ENCODE peak calls at places on chromosomes 3 and 15, in four cellular contexts. K is AG10803, A is lower lobe of right lung, M is NCI-H2107. P is an unnamed sample.

GRCh38 chr3:169827712-169828111 is 15.0 kb upstream of the LRRC34 start:
- DNase-seq in K (no peak), M (no peak), A (no peak), P (no peak)

GRCh38 chr15:59283717-59284336 is 77.2 kb downstream of the LDHAL6B start:
- DNase-seq in K (no peak), M (no peak), A (no peak), P (no peak)

GRCh38 chr3:69967156-69967555 is 32.4 kb upstream of the SAMMSON start:
- DNase-seq in A (no peak), K (no peak), M (no peak), P (no peak)

GRCh38 chr3:141360888-141361598 is 7.3 kb upstream of the ZBTB38 start:
- DNase-seq in M (no peak), K (peak; percentile 85), A (no peak), P (peak; percentile 66)

GRCh38 chr3:132406587-132406986 is 10.7 kb upstream of the DNAJC13 start:
- DNase-seq in A (no peak), K (no peak), M (no peak), P (no peak)

GRCh38 chr15:91852741-91853500 is 587 bp upstream of the SLCO3A1 start:
- DNase-seq in K (peak; percentile 65), M (no peak), A (peak; percentile 91), P (peak; percentile 86)

GRCh38 chr3:154095832-154096421 is 25.3 kb upstream of the ARHGEF26 start:
- DNase-seq in A (no peak), K (peak; percentile 38), M (no peak), P (no peak)

GRCh38 chr3:172103724-172104123 is 64.3 kb downstream of the FNDC3B start:
- DNase-seq in M (no peak), A (no peak), K (peak; percentile 87), P (no peak)

GRCh38 chr15:101148166-101148880 is 103.5 kb downstream of the CHSY1 start:
- DNase-seq in K (no peak), A (peak; percentile 28), M (no peak), P (no peak)

GRCh38 chr15:101116681-101116976 is 135.2 kb downstream of the CHSY1 start:
- DNase-seq in M (no peak), K (no peak), A (no peak), P (no peak)

GRCh38 chr3:112794622-112795172 is 52.0 kb downstream of the CD200R1L start:
- DNase-seq in K (no peak), M (no peak), A (no peak), P (no peak)

GRCh38 chr15:79680721-79681120 is 216.1 kb downstream of the MTHFS start:
- DNase-seq in M (no peak), A (no peak), K (peak; percentile 68), P (no peak)

GRCh38 chr3:153052096-153052460 is 109.9 kb upstream of the RAP2B start:
- DNase-seq in K (peak; percentile 84), A (no peak), M (no peak), P (no peak)

GRCh38 chr15:78234515-78235040 is at the start of gene ACSBG1:
- DNase-seq in A (no peak), M (no peak), K (no peak), P (no peak)

GRCh38 chr3:160486459-160486869 is 36.9 kb upstream of the TRIM59 start:
- DNase-seq in M (no peak), K (peak; percentile 71), A (no peak), P (no peak)

GRCh38 chr15:99511529-99511864 is 54.3 kb upstream of the MEF2A start:
- DNase-seq in A (no peak), K (peak; percentile 83), M (no peak), P (no peak)